ENCODE peak calls at places on chromosomes 1 and 21, in nine cellular contexts. K is K562, H is GM23338, U is SK-N-SH, Y is HCT116, L is prostate gland, C is stomach, V is breast epithelium, S is sigmoid colon. B is an unnamed sample.

GRCh38 chr1:37069406-37069805 is 35.1 kb upstream of the GRIK3 start:
- DNase-seq in S (no peak), Y (no peak), C (no peak), L (no peak), V (no peak), U (no peak), H (peak; percentile 10), K (no peak), B (no peak)

GRCh38 chr1:54278941-54279422 is 79.0 kb downstream of the MRPL37 start:
- DNase-seq in S (no peak), K (no peak), V (no peak), L (no peak), H (no peak), C (peak; percentile 63), U (no peak), Y (no peak), B (no peak)

GRCh38 chr1:237170149-237170548 is 128.2 kb downstream of the RYR2 start:
- DNase-seq in S (no peak), K (no peak), C (no peak), H (peak; percentile 35), L (no peak), Y (no peak), U (no peak), V (no peak), B (no peak)

GRCh38 chr1:19869929-19870328 is 12.3 kb upstream of the OTUD3 start:
- DNase-seq in V (no peak), L (no peak), U (no peak), H (no peak), S (no peak), K (peak; percentile 65), Y (no peak), C (no peak), B (no peak)

GRCh38 chr1:21051177-21051576 is 125.5 kb downstream of the EIF4G3 start:
- DNase-seq in H (no peak), U (no peak), C (no peak), S (no peak), V (no peak), L (no peak), K (no peak), Y (no peak), B (no peak)

GRCh38 chr1:103108525-103109150 is 316 bp upstream of the COL11A1 start:
- DNase-seq in U (peak; percentile 34), K (no peak), Y (no peak), C (no peak), H (peak; percentile 89), L (no peak), V (no peak), S (peak; percentile 61), B (no peak)

GRCh38 chr1:181548491-181548890 is 65.2 kb downstream of the CACNA1E start:
- DNase-seq in L (no peak), S (no peak), K (no peak), U (no peak), Y (no peak), V (no peak), C (no peak), H (no peak), B (no peak)

GRCh38 chr1:41783189-41783639 is 135.5 kb downstream of the HIVEP3 start:
- DNase-seq in U (no peak), L (peak; percentile 69), H (no peak), V (no peak), S (no peak), Y (peak; percentile 79), K (no peak), C (no peak), B (no peak)

GRCh38 chr1:201774224-201774982 is 54.6 kb upstream of the IPO9 start:
- DNase-seq in U (no peak), L (no peak), V (no peak), K (no peak), C (no peak), S (no peak), H (no peak), Y (no peak), B (no peak)

GRCh38 chr1:203149188-203149840 is 21.8 kb downstream of the ADORA1 start:
- DNase-seq in C (no peak), S (no peak), K (no peak), Y (no peak), U (no peak), V (no peak), H (no peak), L (no peak), B (no peak)

GRCh38 chr21:23939369-23940065 is 1667.8 kb downstream of the MRPL39 start:
- DNase-seq in Y (no peak), U (no peak), H (no peak), S (no peak), K (no peak), L (no peak), C (no peak), V (no peak), B (no peak)

GRCh38 chr1:204950353-204951001 is 79.8 kb downstream of the NFASC start:
- DNase-seq in K (no peak), H (no peak), Y (no peak), S (no peak), C (no peak), V (no peak), L (no peak), U (no peak), B (no peak)

GRCh38 chr1:176531896-176532892 is 69.2 kb downstream of the PAPPA2 start:
- DNase-seq in S (no peak), Y (no peak), H (no peak), U (no peak), V (no peak), L (no peak), K (no peak), C (no peak), B (no peak)

GRCh38 chr1:97384294-97384952 is 536.4 kb downstream of the DPYD start:
- DNase-seq in K (no peak), V (no peak), S (no peak), C (no peak), Y (peak; percentile 54), U (no peak), H (no peak), L (no peak), B (no peak)

GRCh38 chr1:102879439-102879993 is 228.8 kb downstream of the COL11A1 start:
- DNase-seq in Y (peak; percentile 71), U (no peak), C (no peak), L (no peak), K (no peak), H (no peak), V (no peak), S (no peak), B (no peak)

GRCh38 chr21:33299181-33299752 is 25.5 kb upstream of the IFNAR1 start:
- DNase-seq in K (no peak), U (no peak), V (no peak), C (no peak), L (no peak), S (no peak), Y (no peak), H (peak; percentile 51), B (no peak)

GRCh38 chr1:114729782-114730181 is 13.2 kb upstream of the NRAS start:
- DNase-seq in K (no peak), Y (no peak), C (no peak), S (no peak), U (no peak), V (no peak), L (no peak), H (no peak), B (no peak)

GRCh38 chr1:52676249-52676903 is 21.8 kb downstream of the COA7 start:
- DNase-seq in C (peak; percentile 29), H (no peak), U (no peak), L (no peak), V (no peak), S (peak; percentile 81), K (no peak), Y (no peak), B (no peak)

GRCh38 chr1:63190171-63190570 is 132.2 kb upstream of the FOXD3 start:
- DNase-seq in S (no peak), V (no peak), C (no peak), U (no peak), L (no peak), Y (no peak), K (no peak), H (no peak), B (no peak)

GRCh38 chr1:61051455-61052392 is 30.6 kb upstream of the NFIA start:
- DNase-seq in C (no peak), V (no peak), U (no peak), Y (no peak), H (peak; percentile 78), S (peak; percentile 76), K (peak; percentile 18), L (no peak), B (no peak)

GRCh38 chr21:38268859-38269566 is 12.2 kb downstream of the KCNJ15 start:
- DNase-seq in V (no peak), U (no peak), Y (no peak), C (no peak), H (no peak), K (no peak), S (no peak), L (no peak), B (no peak)

GRCh38 chr21:45234127-45234526 is 53.6 kb downstream of the POFUT2 start:
- DNase-seq in V (no peak), S (no peak), H (no peak), K (no peak), Y (no peak), L (no peak), C (no peak), U (no peak), B (no peak)

GRCh38 chr21:44505673-44506278 is 34.2 kb downstream of the KRTAP10-1 start:
- DNase-seq in L (no peak), U (no peak), K (no peak), S (no peak), Y (no peak), H (no peak), C (no peak), V (no peak), B (no peak)

GRCh38 chr1:23964790-23965740 is 5.4 kb downstream of the PNRC2 start:
- DNase-seq in K (no peak), C (no peak), U (no peak), L (no peak), V (no peak), Y (no peak), H (no peak), S (no peak), B (no peak)
- TF ChIP-seq POLR2AphosphoS5 in K (no peak), C (no peak), U (peak; percentile 65), L (no peak), V (no peak), Y (no peak), H (no peak), S (no peak), B (no peak)

GRCh38 chr1:161020573-161021167 is at the start of gene F11R:
- DNase-seq in U (peak; percentile 41), S (no peak), H (peak; percentile 83), L (peak; percentile 45), V (no peak), C (peak; percentile 60), K (peak; percentile 89), Y (no peak), B (peak; percentile 87)
- H3K4me3 ChIP-seq in U (peak within 1 kb of the TSS; percentile 61), S (peak within 1 kb of the TSS; percentile 47), H (peak within 1 kb of the TSS; percentile 99), L (peak within 1 kb of the TSS; percentile 68), V (peak within 1 kb of the TSS; percentile 51), C (peak within 1 kb of the TSS; percentile 73), K (peak within 1 kb of the TSS; percentile 87), Y (peak within 1 kb of the TSS; percentile 96), B (peak within 1 kb of the TSS; percentile 86)

GRCh38 chr1:228286505-228287417 is 78.9 kb downstream of the OBSCN start:
- DNase-seq in V (no peak), H (no peak), L (no peak), K (no peak), C (no peak), Y (no peak), S (peak; percentile 57), U (no peak), B (peak; percentile 71)
- TF ChIP-seq POLR2AphosphoS5 in V (no peak), H (no peak), L (no peak), K (no peak), C (no peak), Y (no peak), S (no peak), U (no peak), B (peak; percentile 8)

GRCh38 chr1:12478612-12478985 is 139.4 kb downstream of the DHRS3 start:
- DNase-seq in U (no peak), S (no peak), Y (no peak), C (no peak), V (no peak), L (no peak), H (no peak), K (peak; percentile 37), B (peak; percentile 81)
- H3K4me3 ChIP-seq in U (no peak overlapping the region), S (no peak overlapping the region), Y (peak overlapping the region; percentile 31), C (no peak overlapping the region), V (no peak overlapping the region), L (no peak overlapping the region), H (no peak overlapping the region), K (no peak overlapping the region), B (no peak overlapping the region)